ENCODE peak calls at places on chromosomes 2 and 18, in eight cellular contexts. G, A, B, S, N, H, X and E are unnamed samples.

GRCh38 chr2:99803846-99804245 is 314.0 kb upstream of the REV1 start:
- DNase-seq in G (no peak), A (no peak), B (no peak), S (no peak), N (peak), H (no peak), X (no peak), E (no peak)

GRCh38 chr2:207779523-207779922 is 9.8 kb upstream of the FZD5 start:
- DNase-seq in G (no peak), A (no peak), B (no peak), S (no peak), N (no peak), H (no peak), X (no peak), E (no peak)

GRCh38 chr2:85853499-85854165 is 35.2 kb downstream of the ST3GAL5 start:
- DNase-seq in G (no peak), A (no peak), B (no peak), S (no peak), N (no peak), H (no peak), X (no peak), E (no peak)

GRCh38 chr18:55753643-55754255 is 165.8 kb upstream of the TCF4 start:
- DNase-seq in G (no peak), A (peak), B (no peak), S (no peak), N (peak), H (no peak), X (no peak), E (no peak)

GRCh38 chr2:209496586-209496982 is 72.7 kb downstream of the MAP2 start:
- DNase-seq in G (no peak), A (peak), B (no peak), S (no peak), N (peak), H (no peak), X (no peak), E (no peak)

GRCh38 chr2:79580175-79580574 is 67.3 kb downstream of the CTNNA2 start:
- DNase-seq in G (no peak), A (no peak), B (no peak), S (no peak), N (no peak), H (no peak), X (no peak), E (no peak)

GRCh38 chr2:191637182-191638078 is 40.5 kb upstream of the NABP1 start:
- DNase-seq in G (no peak), A (peak), B (no peak), S (no peak), N (peak), H (no peak), X (no peak), E (peak)

GRCh38 chr2:219025637-219026585 is 15.4 kb downstream of the CFAP65 start:
- DNase-seq in G (no peak), A (no peak), B (no peak), S (no peak), N (no peak), H (peak), X (no peak), E (no peak)

GRCh38 chr2:218274586-218274985 is 4.3 kb downstream of the PNKD start:
- DNase-seq in G (no peak), A (no peak), B (no peak), S (no peak), N (no peak), H (no peak), X (no peak), E (no peak)

GRCh38 chr2:143968860-143969259 is 551.1 kb downstream of the ZEB2 start:
- DNase-seq in G (no peak), A (no peak), B (no peak), S (no peak), N (no peak), H (no peak), X (no peak), E (no peak)

GRCh38 chr18:22250591-22250996 is 81.2 kb downstream of the GATA6 start:
- DNase-seq in G (no peak), A (peak), B (no peak), S (no peak), N (no peak), H (no peak), X (no peak), E (peak)

GRCh38 chr2:210522399-210522798 is 34.0 kb upstream of the CPS1 start:
- DNase-seq in G (no peak), A (no peak), B (no peak), S (no peak), N (no peak), H (no peak), X (no peak), E (no peak)